ENCODE peak calls at places on chromosomes 11 and 22, in four cellular contexts. W is stimulated activated CD8-positive, alpha-beta memory T cell treated with anti-CD3 and anti-CD28 coated beads, Interleukin-4, amount 100 ng/mL, for 1 hour; D is globus pallidus; T is HTR-8/SVneo. L is an unnamed sample.

GRCh38 chr22:32480238-32480637 is 5.6 kb downstream of the FBXO7 start:
- DNase-seq in W (no peak), D (no peak), T (no peak), L (no peak)

GRCh38 chr11:92440701-92441338 is 216.2 kb downstream of the FAT3 start:
- DNase-seq in W (no peak), D (no peak), T (no peak), L (no peak)

GRCh38 chr11:113255096-113255495 is 59.3 kb upstream of the TTC12 start:
- DNase-seq in W (no peak), D (no peak), T (no peak), L (no peak)

GRCh38 chr22:36197065-36197440 is 4.6 kb downstream of the APOL4 start:
- DNase-seq in W (no peak), D (peak; percentile 38), T (no peak), L (peak; percentile 6)

GRCh38 chr11:19737575-19737974 is 24.9 kb downstream of the NAV2 start:
- DNase-seq in W (no peak), D (no peak), T (no peak), L (no peak)

GRCh38 chr11:15970506-15971214 is 385.7 kb downstream of the SOX6 start:
- DNase-seq in W (no peak), D (no peak), T (no peak), L (no peak)

GRCh38 chr11:47327025-47327424 is 25.5 kb downstream of the MYBPC3 start:
- DNase-seq in W (no peak), D (no peak), T (no peak), L (no peak)

GRCh38 chr11:33956611-33957010 is 64.7 kb upstream of the LMO2 start:
- DNase-seq in W (no peak), D (no peak), T (no peak), L (no peak)

GRCh38 chr11:1242289-1242688 is 19.4 kb downstream of the MUC5B start:
- DNase-seq in W (no peak), D (no peak), T (no peak), L (no peak)

GRCh38 chr11:85123752-85124231 is 503.4 kb downstream of the DLG2 start:
- DNase-seq in W (no peak), D (no peak), T (no peak), L (no peak)

GRCh38 chr11:17179972-17180371 is 27.8 kb downstream of the PIK3C2A start:
- DNase-seq in W (no peak), D (no peak), T (no peak), L (no peak)

GRCh38 chr11:114162719-114163123 is 103.2 kb downstream of the ZBTB16 start:
- DNase-seq in W (no peak), D (peak; percentile 97), T (peak; percentile 86), L (peak; percentile 98)

GRCh38 chr22:38422615-38423511 is 32.1 kb downstream of the KCNJ4 start:
- DNase-seq in W (no peak), D (no peak), T (no peak), L (no peak)

GRCh38 chr11:1151366-1152315 is 6.1 kb upstream of the MUC5AC start:
- DNase-seq in W (no peak), D (no peak), T (no peak), L (no peak)

GRCh38 chr11:63667993-63668392 is 3.2 kb downstream of the ATL3 start:
- DNase-seq in W (no peak), D (no peak), T (peak; percentile 67), L (no peak)

GRCh38 chr22:20807315-20807752 is 33.4 kb downstream of the SERPIND1 start:
- DNase-seq in W (no peak), D (peak; percentile 42), T (peak; percentile 78), L (no peak)

GRCh38 chr11:120532082-120532481 is 20.5 kb downstream of the GRIK4 start:
- DNase-seq in W (no peak), D (no peak), T (no peak), L (no peak)

GRCh38 chr11:122207921-122208764 is 92.1 kb upstream of the BLID start:
- DNase-seq in W (no peak), D (no peak), T (no peak), L (no peak)

GRCh38 chr11:82782825-82783374 is 49.2 kb upstream of the FAM181B start:
- DNase-seq in W (no peak), D (no peak), T (no peak), L (no peak)

GRCh38 chr11:70519117-70519516 is 120.8 kb downstream of the CTTN start:
- DNase-seq in W (no peak), D (no peak), T (no peak), L (no peak)

GRCh38 chr11:92266821-92267220 is 42.2 kb downstream of the FAT3 start:
- DNase-seq in W (no peak), D (no peak), T (no peak), L (no peak)

GRCh38 chr11:27291302-27291889 is 71.6 kb downstream of the CCDC34 start:
- DNase-seq in W (no peak), D (no peak), T (no peak), L (no peak)

GRCh38 chr11:129458756-129459535 is 83.3 kb downstream of the BARX2 start:
- DNase-seq in W (no peak), D (no peak), T (no peak), L (no peak)

GRCh38 chr11:113176561-113176960 is 137.8 kb upstream of the TTC12 start:
- DNase-seq in W (no peak), D (no peak), T (no peak), L (no peak)

GRCh38 chr22:42680648-42681047 is 31.5 kb upstream of the CYB5R3 start:
- DNase-seq in W (no peak), D (no peak), T (peak; percentile 68), L (no peak)

GRCh38 chr22:47802446-47802845 is 1040.0 kb downstream of the TBC1D22A start:
- DNase-seq in W (no peak), D (no peak), T (no peak), L (no peak)

GRCh38 chr11:74269161-74269809 is 42.2 kb downstream of the P4HA3 start:
- DNase-seq in W (no peak), D (no peak), T (no peak), L (no peak)

GRCh38 chr11:111370270-111370901 is 8.7 kb downstream of the POU2AF1 start:
- DNase-seq in W (no peak), D (no peak), T (no peak), L (no peak)

GRCh38 chr11:34238533-34238932 is 119.3 kb downstream of the ABTB2 start:
- DNase-seq in W (no peak), D (no peak), T (no peak), L (no peak)

GRCh38 chr11:100630898-100631297 is 56.2 kb upstream of the ARHGAP42 start:
- DNase-seq in W (no peak), D (no peak), T (no peak), L (no peak)

GRCh38 chr22:36149464-36149863 is 11.1 kb downstream of the APOL3 start:
- DNase-seq in W (no peak), D (no peak), T (no peak), L (no peak)

GRCh38 chr11:17771841-17772401 is 37.3 kb downstream of the KCNC1 start:
- DNase-seq in W (no peak), D (no peak), T (no peak), L (no peak)

GRCh38 chr22:41565403-41566054 is 4.7 kb downstream of the CSDC2 start:
- DNase-seq in W (no peak), D (no peak), T (peak; percentile 79), L (no peak)

GRCh38 chr11:119198925-119199324 is 7.2 kb upstream of the CBL start:
- DNase-seq in W (no peak), D (no peak), T (no peak), L (no peak)

L was measured in midbrain.